ENCODE peak calls at places on chromosomes 13 and 19, in seven cellular contexts. S is K562, U is HCT116, F is H1, H is GM12878, Z is SK-N-SH, X is HepG2. B is an unnamed sample.

GRCh38 chr19:3443840-3444694 is 36.3 kb downstream of the SMIM24 start:
- DNase-seq in S (no peak), U (no peak), F (no peak), H (no peak), Z (peak), X (peak), B (no peak)

GRCh38 chr13:63446329-63446728 is 2030.7 kb upstream of the PCDH20 start:
- DNase-seq in S (no peak), U (no peak), F (no peak), H (no peak), Z (no peak), X (no peak), B (no peak)

GRCh38 chr19:6340493-6341201 is 7.2 kb upstream of the ACER1 start:
- DNase-seq in S (peak), U (no peak), F (no peak), H (no peak), Z (no peak), X (no peak), B (no peak)

GRCh38 chr13:93559718-93560117 is 333.1 kb downstream of the GPC6 start:
- DNase-seq in S (no peak), U (no peak), F (no peak), H (no peak), Z (no peak), X (no peak), B (no peak)

GRCh38 chr19:18284710-18285430 is 3.4 kb upstream of the JUND start:
- DNase-seq in S (no peak), U (no peak), F (no peak), H (no peak), Z (no peak), X (no peak), B (no peak)

GRCh38 chr19:36898422-36898821 is 17.7 kb downstream of the ZNF829 start:
- DNase-seq in S (no peak), U (no peak), F (no peak), H (no peak), Z (no peak), X (no peak), B (no peak)

GRCh38 chr19:14632286-14632685 is 42.4 kb downstream of the ADGRE3 start:
- DNase-seq in S (peak), U (peak), F (no peak), H (peak), Z (peak), X (peak), B (peak)

GRCh38 chr19:18091217-18091608 is 4.5 kb upstream of the IL12RB1 start:
- DNase-seq in S (peak), U (no peak), F (no peak), H (peak), Z (no peak), X (no peak), B (no peak)

GRCh38 chr19:2059422-2060201 is 8.6 kb upstream of the MKNK2 start:
- DNase-seq in S (peak), U (peak), F (no peak), H (no peak), Z (peak), X (peak), B (no peak)

GRCh38 chr13:98110749-98111148 is 32.1 kb upstream of the FARP1 start:
- DNase-seq in S (no peak), U (no peak), F (no peak), H (no peak), Z (no peak), X (no peak), B (no peak)

GRCh38 chr13:97600438-97601080 is 166.6 kb downstream of the RAP2A start:
- DNase-seq in S (no peak), U (no peak), F (no peak), H (no peak), Z (no peak), X (peak), B (peak)

GRCh38 chr19:17049711-17050280 is 23.2 kb upstream of the CPAMD8 start:
- DNase-seq in S (no peak), U (no peak), F (no peak), H (no peak), Z (no peak), X (no peak), B (no peak)

GRCh38 chr19:15195987-15196682 is 4.7 kb downstream of the NOTCH3 start:
- DNase-seq in S (no peak), U (peak), F (no peak), H (no peak), Z (no peak), X (no peak), B (peak)

GRCh38 chr19:18300930-18301717 is 19.7 kb upstream of the JUND start:
- DNase-seq in S (peak), U (no peak), F (no peak), H (no peak), Z (no peak), X (no peak), B (peak)

GRCh38 chr19:47350599-47350998 is 1.5 kb downstream of the DHX34 start:
- DNase-seq in S (no peak), U (no peak), F (no peak), H (no peak), Z (no peak), X (no peak), B (no peak)

GRCh38 chr13:73107970-73108369 is 49.2 kb downstream of the KLF5 start:
- DNase-seq in S (no peak), U (no peak), F (no peak), H (no peak), Z (no peak), X (no peak), B (no peak)

GRCh38 chr13:46527237-46527636 is 25.7 kb upstream of the LRCH1 start:
- DNase-seq in S (no peak), U (no peak), F (no peak), H (no peak), Z (no peak), X (no peak), B (no peak)

GRCh38 chr19:13163609-13164364 is 13.6 kb downstream of the IER2 start:
- DNase-seq in S (peak), U (no peak), F (no peak), H (no peak), Z (peak), X (peak), B (peak)

DNA sequence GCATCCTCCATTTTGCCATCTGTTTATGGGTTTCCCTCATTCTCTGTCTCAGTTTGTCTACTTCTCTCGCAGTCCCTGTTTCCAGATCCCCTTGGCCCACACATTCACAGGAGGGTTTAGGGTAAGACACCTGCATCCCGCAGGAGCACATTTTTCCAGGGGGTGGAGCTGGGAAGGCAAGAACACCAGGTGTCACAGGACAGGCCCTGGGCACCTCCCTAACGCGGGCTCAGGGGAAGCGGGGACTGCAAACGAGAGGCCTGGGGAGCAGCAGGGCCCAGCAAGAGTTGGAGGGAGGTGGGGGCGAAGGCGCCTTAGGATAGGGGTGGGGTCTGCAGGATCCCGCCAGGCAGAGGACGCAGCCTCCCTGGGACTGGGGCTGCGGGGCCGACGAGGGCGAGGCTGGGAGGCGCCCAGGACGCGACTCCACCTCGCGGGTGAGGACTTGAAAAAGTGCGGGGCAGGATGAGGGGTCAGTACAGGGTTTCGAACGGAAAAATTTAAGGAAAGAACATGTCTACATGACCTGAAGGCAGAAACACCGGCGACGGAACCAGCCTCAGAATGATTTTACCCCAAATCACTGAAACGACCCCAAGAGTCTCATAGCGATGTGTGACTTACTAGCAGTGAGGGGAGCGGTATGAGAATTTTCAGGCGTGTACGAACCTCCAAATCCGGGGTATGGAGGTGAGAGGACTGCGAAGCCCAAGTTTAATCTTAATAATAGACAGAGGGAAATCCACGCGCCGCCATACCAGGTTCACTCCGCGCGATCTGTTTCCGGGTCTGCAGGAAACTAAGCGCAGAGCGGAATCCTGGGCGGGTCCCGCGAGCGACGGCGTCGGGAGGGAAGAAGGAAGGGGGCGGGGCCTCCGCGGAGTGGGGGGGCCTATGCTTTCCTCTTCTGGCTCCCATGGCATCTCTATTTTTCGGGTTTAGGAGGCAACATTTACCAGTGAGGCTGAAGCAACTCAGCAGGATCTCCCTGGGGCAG is 7.1 kb upstream of the ERVV-2 start:
- DNase-seq in S (peak), U (no peak), F (no peak), H (no peak), Z (peak), X (no peak), B (no peak)
- TF ChIP-seq JUND in S (no peak), U (no peak), F (no peak), H (no peak), Z (no peak), X (no peak), B (no peak)

GRCh38 chr13:75963318-75963717 is 327.2 kb downstream of the LMO7 start:
- DNase-seq in S (peak), U (no peak), F (no peak), H (no peak), Z (no peak), X (peak), B (no peak)
- TF ChIP-seq JUND in S (no peak), U (no peak), F (no peak), H (no peak), Z (no peak), X (no peak), B (no peak)

GRCh38 chr13:75250526-75251183 is 231.3 kb downstream of the TBC1D4 start:
- DNase-seq in S (no peak), U (no peak), F (no peak), H (no peak), Z (no peak), X (no peak), B (no peak)

GRCh38 chr13:75256922-75257321 is 225.0 kb downstream of the TBC1D4 start:
- DNase-seq in S (no peak), U (no peak), F (no peak), H (no peak), Z (no peak), X (peak), B (no peak)

GRCh38 chr13:75255653-75256052 is 226.3 kb downstream of the TBC1D4 start:
- DNase-seq in S (no peak), U (no peak), F (no peak), H (no peak), Z (no peak), X (no peak), B (no peak)

GRCh38 chr13:75255159-75255558 is 226.8 kb downstream of the TBC1D4 start:
- DNase-seq in S (no peak), U (no peak), F (no peak), H (no peak), Z (no peak), X (no peak), B (no peak)

DNA sequence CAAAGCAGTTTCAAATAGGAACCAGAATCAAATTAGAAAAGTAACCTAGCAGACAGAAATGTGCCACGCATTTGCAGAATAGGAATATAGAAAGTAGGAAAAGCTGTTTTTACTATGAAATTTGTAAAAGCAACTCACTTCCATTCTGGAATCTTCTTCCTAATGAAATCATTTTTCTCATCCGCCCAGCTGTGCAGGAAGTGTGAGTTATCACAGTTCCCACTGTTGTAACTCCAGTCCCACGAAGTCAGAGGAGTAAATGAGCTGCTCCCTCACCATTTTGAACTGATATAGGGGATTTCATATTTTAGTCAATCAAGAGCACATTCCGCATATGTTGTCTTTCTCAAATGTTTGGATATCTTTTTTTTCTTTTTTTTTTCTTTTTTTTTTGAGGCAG is 230.8 kb downstream of the TBC1D4 start:
- DNase-seq in S (no peak), U (no peak), F (no peak), H (no peak), Z (no peak), X (no peak), B (no peak)
- TF ChIP-seq JUND in S (no peak), U (no peak), F (no peak), H (no peak), Z (no peak), X (no peak), B (no peak)

DNA sequence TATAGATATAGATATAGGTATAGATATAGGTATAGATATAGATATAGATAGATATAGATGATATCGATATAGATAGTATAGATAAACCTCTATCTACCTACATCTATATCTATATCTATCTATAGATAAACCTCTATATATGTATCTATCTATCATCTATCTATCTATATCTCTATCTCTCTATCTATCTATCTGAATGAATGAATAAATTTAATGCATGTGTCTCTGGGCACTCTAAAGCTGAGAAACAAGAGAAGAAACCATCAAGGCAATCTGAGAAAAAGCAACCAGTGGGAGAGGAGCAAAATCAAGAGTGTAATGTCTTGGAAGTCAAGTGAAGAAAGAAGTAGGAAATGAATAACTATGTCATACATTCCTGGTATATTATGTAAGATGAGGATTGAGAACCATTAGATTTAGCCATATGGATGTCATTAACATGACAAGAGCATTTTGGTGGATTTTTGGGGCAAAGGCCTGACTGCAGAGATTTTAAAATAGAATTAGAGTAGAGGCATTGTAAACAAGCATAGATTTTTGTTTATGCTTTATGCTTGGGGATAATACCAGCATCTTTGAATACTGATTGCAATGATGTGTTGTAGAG is 1262.7 kb upstream of the MIR17HG start:
- DNase-seq in S (no peak), U (no peak), F (no peak), H (no peak), Z (no peak), X (no peak), B (no peak)
- TF ChIP-seq JUND in S (no peak), U (no peak), F (no peak), H (no peak), Z (no peak), X (no peak), B (no peak)

GRCh38 chr19:12092065-12092867 is 27.7 kb downstream of the ZNF844 start:
- DNase-seq in S (peak), U (no peak), F (peak), H (peak), Z (no peak), X (peak), B (peak)
- TF ChIP-seq JUND in S (no peak), U (no peak), F (no peak), H (no peak), Z (no peak), X (no peak), B (no peak)

B was measured in T47D.